ENCODE peak calls at places on chromosomes 6 and 20, in six cellular contexts. Z is activated CD8-positive, alpha-beta memory T cell treated with anti-CD3 and anti-CD28 coated beads, Interleukin-2, amount 10 ng/mL, durations not matched to agents 7 days and 5 days; S is NCI-H1092 treated with DMSO at 0.1 percent for 48 hours; N is activated naive CD8-positive, alpha-beta T cell treated with anti-CD3 and anti-CD28 coated beads for 36 hours; L is naive thymus-derived CD8-positive, alpha-beta T cell; O is DMS 273 treated with DMSO at 0.1 percent for 48 hours. J is an unnamed sample.

GRCh38 chr6:165159459-165159858 is 149.9 kb downstream of the C6orf118 start:
- DNase-seq in S (no peak), N (no peak), O (no peak), Z (no peak), L (no peak), J (no peak)

GRCh38 chr6:90131614-90132423 is 164.8 kb downstream of the BACH2 start:
- DNase-seq in N (no peak), Z (no peak), L (no peak), O (no peak), S (no peak), J (no peak)

GRCh38 chr20:4985658-4986057 is 15.7 kb downstream of the SLC23A2 start:
- DNase-seq in N (no peak), S (no peak), O (peak), Z (no peak), L (no peak), J (no peak)

GRCh38 chr6:148192310-148192709 is 150.3 kb upstream of the SASH1 start:
- DNase-seq in S (no peak), Z (no peak), N (no peak), L (no peak), O (no peak), J (no peak)

GRCh38 chr6:35810831-35811698 is 5.9 kb downstream of the LHFPL5 start:
- DNase-seq in N (no peak), Z (no peak), S (no peak), O (no peak), L (no peak), J (no peak)

GRCh38 chr20:58547527-58548475 is 32.6 kb upstream of the APCDD1L start:
- DNase-seq in N (no peak), L (no peak), O (no peak), Z (peak), S (no peak), J (no peak)

GRCh38 chr20:33411711-33412483 is 10.6 kb upstream of the CDK5RAP1 start:
- DNase-seq in L (no peak), N (no peak), Z (no peak), O (no peak), S (no peak), J (no peak)

GRCh38 chr6:4133941-4134838 is 1.2 kb downstream of the ECI2 start:
- DNase-seq in O (no peak), L (peak), S (no peak), Z (peak), N (peak), J (no peak)

GRCh38 chr6:90654806-90655205 is 67.9 kb upstream of the MAP3K7 start:
- DNase-seq in O (no peak), L (no peak), S (no peak), Z (no peak), N (no peak), J (no peak)

GRCh38 chr20:63532449-63532971 is 4.7 kb downstream of the PTK6 start:
- DNase-seq in Z (no peak), N (peak), L (no peak), O (no peak), S (no peak), J (no peak)

GRCh38 chr6:148440877-148441453 is 98.3 kb downstream of the SASH1 start:
- DNase-seq in S (peak), N (peak), O (peak), Z (no peak), L (no peak), J (no peak)

GRCh38 chr20:32539817-32540675 is 45.1 kb downstream of the NOL4L start:
- DNase-seq in L (peak), S (no peak), O (no peak), Z (peak), N (peak), J (peak)

GRCh38 chr6:32267035-32267434 is 43.2 kb upstream of the NOTCH4 start:
- DNase-seq in S (no peak), N (no peak), L (no peak), O (no peak), Z (no peak), J (no peak)

GRCh38 chr6:6971369-6971768 is 136.4 kb upstream of the RREB1 start:
- DNase-seq in N (no peak), Z (no peak), O (no peak), S (no peak), L (no peak), J (no peak)